ENCODE peak calls at places on chromosomes 7 and 10, in five cellular contexts. One of them, this sample, is unnamed.

GRCh38 chr7:129327076-129327475 is 102.2 kb downstream of the AHCYL2 start:
- DNase-seq in fibroblast of pulmonary artery: no peak
- DNase-seq in NB4: no peak
- DNase-seq in HCT116: no peak
- DNase-seq in heart right ventricle: no peak
- DNase-seq in this sample: no peak

GRCh38 chr7:75072978-75073282 is 672 bp downstream of the RCC1L start:
- DNase-seq in fibroblast of pulmonary artery: no peak
- DNase-seq in NB4: no peak
- DNase-seq in HCT116: no peak
- DNase-seq in heart right ventricle: no peak
- DNase-seq in this sample: no peak

GRCh38 chr10:86592413-86592812 is 61.9 kb upstream of the OPN4 start:
- DNase-seq in fibroblast of pulmonary artery: no peak
- DNase-seq in NB4: peak
- DNase-seq in HCT116: no peak
- DNase-seq in heart right ventricle: no peak
- DNase-seq in this sample: no peak

GRCh38 chr7:47819054-47819920 is 129.0 kb downstream of the PKD1L1 start:
- DNase-seq in fibroblast of pulmonary artery: peak
- DNase-seq in NB4: peak
- DNase-seq in HCT116: peak
- DNase-seq in heart right ventricle: peak
- DNase-seq in this sample: peak

GRCh38 chr10:75263806-75264205 is 28.0 kb upstream of the COMTD1 start:
- DNase-seq in fibroblast of pulmonary artery: no peak
- DNase-seq in NB4: no peak
- DNase-seq in HCT116: no peak
- DNase-seq in heart right ventricle: no peak
- DNase-seq in this sample: no peak

GRCh38 chr10:129472696-129473555 is 5.9 kb downstream of the MGMT start:
- DNase-seq in fibroblast of pulmonary artery: no peak
- DNase-seq in NB4: no peak
- DNase-seq in HCT116: no peak
- DNase-seq in heart right ventricle: no peak
- DNase-seq in this sample: no peak

GRCh38 chr10:74924251-74924954 is 98.0 kb downstream of the KAT6B start:
- DNase-seq in fibroblast of pulmonary artery: peak
- DNase-seq in NB4: peak
- DNase-seq in HCT116: peak
- DNase-seq in heart right ventricle: no peak
- DNase-seq in this sample: no peak

GRCh38 chr7:96090756-96091155 is 231.1 kb downstream of the SLC25A13 start:
- DNase-seq in fibroblast of pulmonary artery: no peak
- DNase-seq in NB4: no peak
- DNase-seq in HCT116: no peak
- DNase-seq in heart right ventricle: no peak
- DNase-seq in this sample: no peak

GRCh38 chr10:116272497-116273221 is at the start of gene GFRA1:
- DNase-seq in fibroblast of pulmonary artery: peak
- DNase-seq in NB4: no peak
- DNase-seq in HCT116: no peak
- DNase-seq in heart right ventricle: no peak
- DNase-seq in this sample: no peak

GRCh38 chr10:55629792-55630490 is 731.1 kb downstream of the ZWINT start:
- DNase-seq in fibroblast of pulmonary artery: peak
- DNase-seq in NB4: no peak
- DNase-seq in HCT116: no peak
- DNase-seq in heart right ventricle: peak
- DNase-seq in this sample: peak

GRCh38 chr10:7410800-7411670 is at the start of gene SFMBT2:
- DNase-seq in fibroblast of pulmonary artery: peak
- DNase-seq in NB4: peak
- DNase-seq in HCT116: no peak
- DNase-seq in heart right ventricle: peak
- DNase-seq in this sample: peak

GRCh38 chr7:149689591-149689845 is 83.9 kb downstream of the ZNF467 start:
- DNase-seq in fibroblast of pulmonary artery: no peak
- DNase-seq in NB4: no peak
- DNase-seq in HCT116: no peak
- DNase-seq in heart right ventricle: no peak
- DNase-seq in this sample: no peak

GRCh38 chr10:48469516-48470020 is 135.3 kb downstream of the ARHGAP22 start:
- DNase-seq in fibroblast of pulmonary artery: no peak
- DNase-seq in NB4: peak
- DNase-seq in HCT116: no peak
- DNase-seq in heart right ventricle: no peak
- DNase-seq in this sample: no peak

GRCh38 chr7:126637538-126637937 is 615.2 kb downstream of the GRM8 start:
- DNase-seq in fibroblast of pulmonary artery: no peak
- DNase-seq in NB4: no peak
- DNase-seq in HCT116: no peak
- DNase-seq in heart right ventricle: no peak
- DNase-seq in this sample: no peak

GRCh38 chr10:80413152-80413996 is 5.0 kb downstream of the PRXL2A start:
- DNase-seq in fibroblast of pulmonary artery: peak
- DNase-seq in NB4: peak
- DNase-seq in HCT116: no peak
- DNase-seq in heart right ventricle: no peak
- DNase-seq in this sample: no peak

GRCh38 chr10:45354261-45354660 is 19.8 kb upstream of the ALOX5 start:
- DNase-seq in fibroblast of pulmonary artery: no peak
- DNase-seq in NB4: peak
- DNase-seq in HCT116: no peak
- DNase-seq in heart right ventricle: peak
- DNase-seq in this sample: no peak

GRCh38 chr7:105815580-105815979 is 60.8 kb downstream of the ATXN7L1 start:
- DNase-seq in fibroblast of pulmonary artery: no peak
- DNase-seq in NB4: no peak
- DNase-seq in HCT116: no peak
- DNase-seq in heart right ventricle: no peak
- DNase-seq in this sample: no peak

GRCh38 chr10:122113161-122113944 is 124.4 kb downstream of the TACC2 start:
- DNase-seq in fibroblast of pulmonary artery: peak
- DNase-seq in NB4: peak
- DNase-seq in HCT116: peak
- DNase-seq in heart right ventricle: peak
- DNase-seq in this sample: no peak

GRCh38 chr7:81232084-81232799 is 313.4 kb upstream of the SEMA3C start:
- DNase-seq in fibroblast of pulmonary artery: no peak
- DNase-seq in NB4: no peak
- DNase-seq in HCT116: no peak
- DNase-seq in heart right ventricle: no peak
- DNase-seq in this sample: no peak

GRCh38 chr10:102935510-102935909 is 17.4 kb downstream of the CNNM2 start:
- DNase-seq in fibroblast of pulmonary artery: no peak
- DNase-seq in NB4: no peak
- DNase-seq in HCT116: no peak
- DNase-seq in heart right ventricle: no peak
- DNase-seq in this sample: no peak

GRCh38 chr7:103795787-103796186 is 193.7 kb downstream of the RELN start:
- DNase-seq in fibroblast of pulmonary artery: no peak
- DNase-seq in NB4: no peak
- DNase-seq in HCT116: no peak
- DNase-seq in heart right ventricle: no peak
- DNase-seq in this sample: no peak

GRCh38 chr10:71542476-71542875 is 145.8 kb downstream of the CDH23 start:
- DNase-seq in fibroblast of pulmonary artery: no peak
- DNase-seq in NB4: no peak
- DNase-seq in HCT116: no peak
- DNase-seq in heart right ventricle: no peak
- DNase-seq in this sample: no peak

GRCh38 chr10:13686331-13686752 is 99.6 kb downstream of the PRPF18 start:
- DNase-seq in fibroblast of pulmonary artery: peak
- DNase-seq in NB4: no peak
- DNase-seq in HCT116: no peak
- DNase-seq in heart right ventricle: peak
- DNase-seq in this sample: no peak

GRCh38 chr10:119309423-119309770 is 102.0 kb downstream of the GRK5 start:
- DNase-seq in fibroblast of pulmonary artery: no peak
- DNase-seq in NB4: no peak
- DNase-seq in HCT116: no peak
- DNase-seq in heart right ventricle: no peak
- DNase-seq in this sample: no peak

GRCh38 chr7:577971-578370 is 58.3 kb upstream of the PDGFA start:
- DNase-seq in fibroblast of pulmonary artery: no peak
- DNase-seq in NB4: no peak
- DNase-seq in HCT116: no peak
- DNase-seq in heart right ventricle: no peak
- DNase-seq in this sample: no peak

GRCh38 chr7:120725376-120726039 is 132.4 kb downstream of the TSPAN12 start:
- DNase-seq in fibroblast of pulmonary artery: peak
- DNase-seq in NB4: peak
- DNase-seq in HCT116: peak
- DNase-seq in heart right ventricle: no peak
- DNase-seq in this sample: no peak

GRCh38 chr7:94656925-94657731 is 1.2 kb upstream of the SGCE start:
- DNase-seq in fibroblast of pulmonary artery: peak
- DNase-seq in NB4: peak
- DNase-seq in HCT116: peak
- DNase-seq in heart right ventricle: no peak
- DNase-seq in this sample: no peak

GRCh38 chr10:29243750-29244149 is 45.1 kb upstream of the LYZL1 start:
- DNase-seq in fibroblast of pulmonary artery: no peak
- DNase-seq in NB4: no peak
- DNase-seq in HCT116: peak
- DNase-seq in heart right ventricle: no peak
- DNase-seq in this sample: no peak

GRCh38 chr10:83301732-83302131 is 837.6 kb upstream of the GHITM start:
- DNase-seq in fibroblast of pulmonary artery: no peak
- DNase-seq in NB4: no peak
- DNase-seq in HCT116: no peak
- DNase-seq in heart right ventricle: no peak
- DNase-seq in this sample: no peak

GRCh38 chr7:156474241-156474743 is 166.3 kb upstream of the RNF32 start:
- DNase-seq in fibroblast of pulmonary artery: peak
- DNase-seq in NB4: peak
- DNase-seq in HCT116: no peak
- DNase-seq in heart right ventricle: no peak
- DNase-seq in this sample: no peak

GRCh38 chr7:105205592-105206211 is 183.0 kb downstream of the SRPK2 start:
- DNase-seq in fibroblast of pulmonary artery: peak
- DNase-seq in NB4: no peak
- DNase-seq in HCT116: no peak
- DNase-seq in heart right ventricle: no peak
- DNase-seq in this sample: no peak

GRCh38 chr7:135168489-135169140 is 1.9 kb downstream of the CYREN start:
- DNase-seq in fibroblast of pulmonary artery: no peak
- DNase-seq in NB4: no peak
- DNase-seq in HCT116: no peak
- DNase-seq in heart right ventricle: no peak
- DNase-seq in this sample: no peak

GRCh38 chr10:7610651-7611389 is 55.9 kb downstream of the ITIH5 start:
- DNase-seq in fibroblast of pulmonary artery: peak
- DNase-seq in NB4: no peak
- DNase-seq in HCT116: peak
- DNase-seq in heart right ventricle: no peak
- DNase-seq in this sample: no peak

GRCh38 chr10:17348111-17349008 is 106.0 kb downstream of the ST8SIA6 start:
- DNase-seq in fibroblast of pulmonary artery: peak
- DNase-seq in NB4: no peak
- DNase-seq in HCT116: peak
- DNase-seq in heart right ventricle: peak
- DNase-seq in this sample: no peak

GRCh38 chr7:131302876-131303707 is 24.6 kb upstream of the MKLN1 start:
- DNase-seq in fibroblast of pulmonary artery: peak
- DNase-seq in NB4: no peak
- DNase-seq in HCT116: peak
- DNase-seq in heart right ventricle: peak
- DNase-seq in this sample: peak

GRCh38 chr10:103575416-103576075 is 82.0 kb downstream of the NEURL1 start:
- DNase-seq in fibroblast of pulmonary artery: no peak
- DNase-seq in NB4: no peak
- DNase-seq in HCT116: no peak
- DNase-seq in heart right ventricle: no peak
- DNase-seq in this sample: no peak

GRCh38 chr7:66880009-66880554 is 40.9 kb upstream of the TMEM248 start:
- DNase-seq in fibroblast of pulmonary artery: no peak
- DNase-seq in NB4: no peak
- DNase-seq in HCT116: no peak
- DNase-seq in heart right ventricle: no peak
- DNase-seq in this sample: no peak

GRCh38 chr10:34816067-34817002 is 1.2 kb upstream of the PARD3 start:
- DNase-seq in fibroblast of pulmonary artery: peak
- DNase-seq in NB4: peak
- DNase-seq in HCT116: no peak
- DNase-seq in heart right ventricle: no peak
- DNase-seq in this sample: no peak
- H3K4me3 ChIP-seq in fibroblast of pulmonary artery: peak
- H3K4me3 ChIP-seq in NB4: peak
- H3K4me3 ChIP-seq in HCT116: no peak
- H3K4me3 ChIP-seq in heart right ventricle: peak
- H3K4me3 ChIP-seq in this sample: peak

DNA sequence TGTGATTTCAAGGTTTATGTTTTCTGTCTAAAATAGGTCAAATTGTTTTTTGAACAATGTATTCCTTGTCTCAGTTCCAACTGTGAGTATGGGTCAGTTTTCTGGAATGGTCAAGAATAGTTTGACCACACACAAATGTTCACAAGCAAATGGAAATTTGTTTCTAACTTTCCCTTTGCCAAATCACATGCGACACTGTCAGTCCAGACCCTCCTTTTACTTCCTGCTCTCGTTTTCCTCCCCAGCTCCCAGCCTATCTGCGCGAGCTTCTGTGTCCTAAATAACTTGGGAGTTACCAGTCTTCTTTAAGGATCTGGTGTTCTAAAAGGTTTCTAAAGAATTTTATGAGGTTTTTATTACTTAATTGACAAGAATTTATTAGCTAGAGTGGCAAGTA is 266.0 kb upstream of the KLF6 start:
- DNase-seq in fibroblast of pulmonary artery: peak
- DNase-seq in NB4: peak
- DNase-seq in HCT116: no peak
- DNase-seq in heart right ventricle: peak
- DNase-seq in this sample: no peak
- H3K4me3 ChIP-seq in fibroblast of pulmonary artery: peak
- H3K4me3 ChIP-seq in NB4: peak
- H3K4me3 ChIP-seq in HCT116: no peak
- H3K4me3 ChIP-seq in heart right ventricle: no peak
- H3K4me3 ChIP-seq in this sample: peak

DNA sequence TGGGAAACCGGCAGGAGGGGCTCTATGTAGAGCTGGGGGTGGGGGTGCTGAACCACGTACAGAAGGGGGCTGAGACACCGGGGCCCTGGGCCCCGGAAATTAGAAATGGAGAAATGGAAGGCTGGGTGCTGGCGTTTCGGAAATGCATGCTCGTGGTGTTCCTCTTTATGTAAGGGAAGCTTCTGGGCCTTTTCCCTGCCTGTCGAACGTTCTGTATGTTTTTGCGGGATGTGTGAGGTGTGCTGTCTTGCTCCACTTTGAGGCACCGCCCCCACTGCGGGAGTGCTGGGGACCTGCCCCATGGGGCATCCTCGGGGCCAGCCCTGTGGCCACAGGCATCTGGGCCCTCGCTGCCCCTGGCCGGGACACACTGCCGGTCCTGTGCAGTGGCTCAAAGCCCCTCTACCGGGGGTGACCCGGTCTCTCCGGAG is 1.7 kb upstream of the VENTX start:
- DNase-seq in fibroblast of pulmonary artery: no peak
- DNase-seq in NB4: peak
- DNase-seq in HCT116: no peak
- DNase-seq in heart right ventricle: no peak
- DNase-seq in this sample: no peak
- H3K4me3 ChIP-seq in fibroblast of pulmonary artery: no peak
- H3K4me3 ChIP-seq in NB4: no peak
- H3K4me3 ChIP-seq in HCT116: no peak
- H3K4me3 ChIP-seq in heart right ventricle: no peak
- H3K4me3 ChIP-seq in this sample: no peak

GRCh38 chr10:4804505-4804904 is 21.5 kb upstream of the AKR1E2 start:
- DNase-seq in fibroblast of pulmonary artery: peak
- DNase-seq in NB4: no peak
- DNase-seq in HCT116: no peak
- DNase-seq in heart right ventricle: no peak
- DNase-seq in this sample: no peak
- H3K4me3 ChIP-seq in fibroblast of pulmonary artery: no peak
- H3K4me3 ChIP-seq in NB4: no peak
- H3K4me3 ChIP-seq in HCT116: no peak
- H3K4me3 ChIP-seq in heart right ventricle: no peak
- H3K4me3 ChIP-seq in this sample: no peak

This sample was measured in dorsolateral prefrontal cortex.